ENCODE peak calls at places on chromosomes 16 and 17, in ten cellular contexts. One of them, this sample, is unnamed. For H3K9me3 and H3K4me1, the result is how much of the 10 kb centered on the place peaks cover.

GRCh38 chr16:53504161-53504663 is 1.2 kb upstream of the AKTIP start:
- DNase-seq in CD8-positive, alpha-beta memory T cell: peak
- DNase-seq in heart left ventricle: peak
- DNase-seq in mucosa of descending colon: peak
- DNase-seq in fibroblast of lung: peak
- DNase-seq in CD8-positive, alpha-beta T cell: no peak
- DNase-seq in left ventricle myocardium inferior: peak
- DNase-seq in breast epithelium: peak
- DNase-seq in A549: no peak
- DNase-seq in colonic mucosa: peak
- DNase-seq in this sample: peak

GRCh38 chr17:58813712-58814111 is 58.1 kb downstream of the PPM1E start:
- DNase-seq in CD8-positive, alpha-beta memory T cell: no peak
- DNase-seq in heart left ventricle: no peak
- DNase-seq in mucosa of descending colon: no peak
- DNase-seq in fibroblast of lung: no peak
- DNase-seq in CD8-positive, alpha-beta T cell: no peak
- DNase-seq in left ventricle myocardium inferior: no peak
- DNase-seq in breast epithelium: no peak
- DNase-seq in A549: no peak
- DNase-seq in colonic mucosa: no peak
- DNase-seq in this sample: no peak

GRCh38 chr17:15409721-15410247 is 57.6 kb downstream of the CDRT4 start:
- DNase-seq in CD8-positive, alpha-beta memory T cell: no peak
- DNase-seq in heart left ventricle: no peak
- DNase-seq in mucosa of descending colon: no peak
- DNase-seq in fibroblast of lung: peak
- DNase-seq in CD8-positive, alpha-beta T cell: no peak
- DNase-seq in left ventricle myocardium inferior: peak
- DNase-seq in breast epithelium: peak
- DNase-seq in A549: no peak
- DNase-seq in colonic mucosa: no peak
- DNase-seq in this sample: no peak

GRCh38 chr16:31333686-31334649 is 21.0 kb upstream of the ITGAX start:
- DNase-seq in CD8-positive, alpha-beta memory T cell: peak
- DNase-seq in heart left ventricle: no peak
- DNase-seq in mucosa of descending colon: no peak
- DNase-seq in fibroblast of lung: peak
- DNase-seq in CD8-positive, alpha-beta T cell: no peak
- DNase-seq in left ventricle myocardium inferior: no peak
- DNase-seq in breast epithelium: no peak
- DNase-seq in A549: peak
- DNase-seq in colonic mucosa: no peak
- DNase-seq in this sample: peak

GRCh38 chr17:82020874-82021727 is 1.6 kb downstream of the CENPX start:
- DNase-seq in CD8-positive, alpha-beta memory T cell: peak
- DNase-seq in heart left ventricle: peak
- DNase-seq in mucosa of descending colon: peak
- DNase-seq in fibroblast of lung: peak
- DNase-seq in CD8-positive, alpha-beta T cell: no peak
- DNase-seq in left ventricle myocardium inferior: peak
- DNase-seq in breast epithelium: peak
- DNase-seq in A549: peak
- DNase-seq in colonic mucosa: peak
- DNase-seq in this sample: peak

GRCh38 chr17:45018514-45019176 is 32.8 kb downstream of the DCAKD start:
- DNase-seq in CD8-positive, alpha-beta memory T cell: peak
- DNase-seq in heart left ventricle: no peak
- DNase-seq in mucosa of descending colon: peak
- DNase-seq in fibroblast of lung: peak
- DNase-seq in CD8-positive, alpha-beta T cell: no peak
- DNase-seq in left ventricle myocardium inferior: peak
- DNase-seq in breast epithelium: no peak
- DNase-seq in A549: no peak
- DNase-seq in colonic mucosa: peak
- DNase-seq in this sample: no peak

GRCh38 chr17:7515912-7516610 is 31.9 kb downstream of the POLR2A start:
- DNase-seq in CD8-positive, alpha-beta memory T cell: no peak
- DNase-seq in heart left ventricle: no peak
- DNase-seq in mucosa of descending colon: peak
- DNase-seq in fibroblast of lung: no peak
- DNase-seq in CD8-positive, alpha-beta T cell: no peak
- DNase-seq in left ventricle myocardium inferior: no peak
- DNase-seq in breast epithelium: no peak
- DNase-seq in A549: no peak
- DNase-seq in colonic mucosa: peak
- DNase-seq in this sample: peak

GRCh38 chr16:20803561-20804214 is 2.6 kb downstream of the ERI2 start:
- DNase-seq in CD8-positive, alpha-beta memory T cell: no peak
- DNase-seq in heart left ventricle: no peak
- DNase-seq in mucosa of descending colon: no peak
- DNase-seq in fibroblast of lung: no peak
- DNase-seq in CD8-positive, alpha-beta T cell: no peak
- DNase-seq in left ventricle myocardium inferior: no peak
- DNase-seq in breast epithelium: no peak
- DNase-seq in A549: no peak
- DNase-seq in colonic mucosa: no peak
- DNase-seq in this sample: no peak

GRCh38 chr16:87576191-87576590 is 26.1 kb upstream of the JPH3 start:
- DNase-seq in CD8-positive, alpha-beta memory T cell: no peak
- DNase-seq in heart left ventricle: no peak
- DNase-seq in mucosa of descending colon: no peak
- DNase-seq in fibroblast of lung: no peak
- DNase-seq in CD8-positive, alpha-beta T cell: no peak
- DNase-seq in left ventricle myocardium inferior: no peak
- DNase-seq in breast epithelium: no peak
- DNase-seq in A549: no peak
- DNase-seq in colonic mucosa: no peak
- DNase-seq in this sample: no peak

GRCh38 chr16:87578531-87578930 is 23.8 kb upstream of the JPH3 start:
- DNase-seq in CD8-positive, alpha-beta memory T cell: no peak
- DNase-seq in heart left ventricle: no peak
- DNase-seq in mucosa of descending colon: no peak
- DNase-seq in fibroblast of lung: no peak
- DNase-seq in CD8-positive, alpha-beta T cell: no peak
- DNase-seq in left ventricle myocardium inferior: no peak
- DNase-seq in breast epithelium: no peak
- DNase-seq in A549: no peak
- DNase-seq in colonic mucosa: no peak
- DNase-seq in this sample: no peak

GRCh38 chr16:87571868-87572244 is 30.5 kb upstream of the JPH3 start:
- DNase-seq in CD8-positive, alpha-beta memory T cell: no peak
- DNase-seq in heart left ventricle: no peak
- DNase-seq in mucosa of descending colon: no peak
- DNase-seq in fibroblast of lung: no peak
- DNase-seq in CD8-positive, alpha-beta T cell: no peak
- DNase-seq in left ventricle myocardium inferior: no peak
- DNase-seq in breast epithelium: no peak
- DNase-seq in A549: no peak
- DNase-seq in colonic mucosa: no peak
- DNase-seq in this sample: no peak

GRCh38 chr16:87572959-87573358 is 29.3 kb upstream of the JPH3 start:
- DNase-seq in CD8-positive, alpha-beta memory T cell: no peak
- DNase-seq in heart left ventricle: no peak
- DNase-seq in mucosa of descending colon: no peak
- DNase-seq in fibroblast of lung: no peak
- DNase-seq in CD8-positive, alpha-beta T cell: no peak
- DNase-seq in left ventricle myocardium inferior: no peak
- DNase-seq in breast epithelium: no peak
- DNase-seq in A549: no peak
- DNase-seq in colonic mucosa: no peak
- DNase-seq in this sample: no peak

GRCh38 chr16:87575027-87575804 is 27.1 kb upstream of the JPH3 start:
- DNase-seq in CD8-positive, alpha-beta memory T cell: no peak
- DNase-seq in heart left ventricle: no peak
- DNase-seq in mucosa of descending colon: no peak
- DNase-seq in fibroblast of lung: peak
- DNase-seq in CD8-positive, alpha-beta T cell: no peak
- DNase-seq in left ventricle myocardium inferior: no peak
- DNase-seq in breast epithelium: no peak
- DNase-seq in A549: peak
- DNase-seq in colonic mucosa: no peak
- DNase-seq in this sample: no peak
- H3K4me3 ChIP-seq in CD8-positive, alpha-beta memory T cell: no peak
- H3K4me3 ChIP-seq in heart left ventricle: no peak
- H3K4me3 ChIP-seq in mucosa of descending colon: no peak
- H3K4me3 ChIP-seq in fibroblast of lung: no peak
- H3K4me3 ChIP-seq in CD8-positive, alpha-beta T cell: no peak
- H3K4me3 ChIP-seq in left ventricle myocardium inferior: no peak
- H3K4me3 ChIP-seq in breast epithelium: no peak
- H3K4me3 ChIP-seq in A549: no peak
- H3K4me3 ChIP-seq in colonic mucosa: no peak
- H3K4me3 ChIP-seq in this sample: no peak

DNA sequence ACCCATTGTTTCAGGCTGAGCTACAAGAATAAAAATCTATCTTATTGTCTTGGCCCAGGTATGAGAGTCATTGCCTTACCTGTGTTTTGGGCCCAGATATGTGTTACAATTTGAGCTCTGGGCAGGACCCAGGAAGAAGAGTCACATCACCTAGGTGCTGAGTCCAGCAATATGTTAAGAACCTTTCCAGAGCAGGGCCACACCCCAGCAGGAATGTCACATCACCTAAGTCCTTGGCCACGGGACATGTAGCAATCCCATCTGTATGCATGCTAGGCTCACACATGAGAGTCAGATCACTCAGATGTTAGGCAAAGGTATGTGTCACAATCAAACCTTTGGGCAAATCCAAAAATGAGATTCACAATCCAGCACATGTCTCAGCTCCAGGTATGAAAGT is 2103.5 kb downstream of the TP53TG3F start:
- DNase-seq in CD8-positive, alpha-beta memory T cell: no peak
- DNase-seq in heart left ventricle: no peak
- DNase-seq in mucosa of descending colon: no peak
- DNase-seq in fibroblast of lung: no peak
- DNase-seq in CD8-positive, alpha-beta T cell: no peak
- DNase-seq in left ventricle myocardium inferior: no peak
- DNase-seq in breast epithelium: no peak
- DNase-seq in A549: no peak
- DNase-seq in colonic mucosa: no peak
- DNase-seq in this sample: no peak
- H3K9me3 ChIP-seq in CD8-positive, alpha-beta memory T cell: under half
- H3K9me3 ChIP-seq in heart left ventricle: under half
- H3K9me3 ChIP-seq in mucosa of descending colon: half or more
- H3K9me3 ChIP-seq in fibroblast of lung: under half
- H3K9me3 ChIP-seq in CD8-positive, alpha-beta T cell: under half
- H3K9me3 ChIP-seq in left ventricle myocardium inferior: under half
- H3K9me3 ChIP-seq in breast epithelium: under half
- H3K9me3 ChIP-seq in A549: under half
- H3K9me3 ChIP-seq in colonic mucosa: under half
- H3K9me3 ChIP-seq in this sample: under half

GRCh38 chr16:1613728-1614225 is 1.6 kb downstream of the CRAMP1 start:
- DNase-seq in CD8-positive, alpha-beta memory T cell: peak
- DNase-seq in heart left ventricle: no peak
- DNase-seq in mucosa of descending colon: peak
- DNase-seq in fibroblast of lung: no peak
- DNase-seq in CD8-positive, alpha-beta T cell: no peak
- DNase-seq in left ventricle myocardium inferior: no peak
- DNase-seq in breast epithelium: no peak
- DNase-seq in A549: no peak
- DNase-seq in colonic mucosa: peak
- DNase-seq in this sample: peak

GRCh38 chr16:1612320-1613111 is at the start of gene CRAMP1:
- DNase-seq in CD8-positive, alpha-beta memory T cell: no peak
- DNase-seq in heart left ventricle: peak
- DNase-seq in mucosa of descending colon: peak
- DNase-seq in fibroblast of lung: no peak
- DNase-seq in CD8-positive, alpha-beta T cell: no peak
- DNase-seq in left ventricle myocardium inferior: no peak
- DNase-seq in breast epithelium: no peak
- DNase-seq in A549: peak
- DNase-seq in colonic mucosa: peak
- DNase-seq in this sample: peak

GRCh38 chr16:1614226-1615102 is 2.3 kb downstream of the CRAMP1 start:
- DNase-seq in CD8-positive, alpha-beta memory T cell: peak
- DNase-seq in heart left ventricle: no peak
- DNase-seq in mucosa of descending colon: peak
- DNase-seq in fibroblast of lung: peak
- DNase-seq in CD8-positive, alpha-beta T cell: no peak
- DNase-seq in left ventricle myocardium inferior: no peak
- DNase-seq in breast epithelium: no peak
- DNase-seq in A549: peak
- DNase-seq in colonic mucosa: peak
- DNase-seq in this sample: peak

GRCh38 chr16:1613240-1613639 is 1.1 kb downstream of the CRAMP1 start:
- DNase-seq in CD8-positive, alpha-beta memory T cell: peak
- DNase-seq in heart left ventricle: no peak
- DNase-seq in mucosa of descending colon: no peak
- DNase-seq in fibroblast of lung: no peak
- DNase-seq in CD8-positive, alpha-beta T cell: no peak
- DNase-seq in left ventricle myocardium inferior: no peak
- DNase-seq in breast epithelium: no peak
- DNase-seq in A549: no peak
- DNase-seq in colonic mucosa: peak
- DNase-seq in this sample: no peak

DNA sequence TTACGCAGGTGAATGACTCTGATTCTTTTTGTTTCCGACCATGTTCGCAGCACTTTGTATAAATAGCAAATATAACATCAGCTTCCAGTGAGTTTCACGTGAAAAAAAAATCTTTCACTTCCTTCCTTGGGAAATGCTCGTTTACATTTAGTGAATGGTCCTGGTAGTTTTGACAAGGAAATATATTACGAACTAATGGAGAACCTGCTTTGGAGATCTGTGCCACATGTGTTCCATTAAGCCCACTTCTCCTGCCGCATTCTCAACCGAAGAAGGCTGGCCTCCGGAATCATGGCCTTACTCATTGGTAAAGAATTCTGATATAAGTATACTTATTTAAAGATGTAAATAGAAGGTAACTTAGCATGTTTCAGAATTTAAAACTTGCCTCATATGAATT is 3.6 kb downstream of the CRAMP1 start:
- DNase-seq in CD8-positive, alpha-beta memory T cell: no peak
- DNase-seq in heart left ventricle: no peak
- DNase-seq in mucosa of descending colon: no peak
- DNase-seq in fibroblast of lung: peak
- DNase-seq in CD8-positive, alpha-beta T cell: no peak
- DNase-seq in left ventricle myocardium inferior: no peak
- DNase-seq in breast epithelium: no peak
- DNase-seq in A549: no peak
- DNase-seq in colonic mucosa: no peak
- DNase-seq in this sample: no peak
- H3K4me1 ChIP-seq in CD8-positive, alpha-beta memory T cell: under half
- H3K4me1 ChIP-seq in heart left ventricle: under half
- H3K4me1 ChIP-seq in mucosa of descending colon: under half
- H3K4me1 ChIP-seq in fibroblast of lung: under half
- H3K4me1 ChIP-seq in CD8-positive, alpha-beta T cell: under half
- H3K4me1 ChIP-seq in left ventricle myocardium inferior: half or more
- H3K4me1 ChIP-seq in breast epithelium: under half
- H3K4me1 ChIP-seq in A549: under half
- H3K4me1 ChIP-seq in colonic mucosa: under half
- H3K4me1 ChIP-seq in this sample: under half

DNA sequence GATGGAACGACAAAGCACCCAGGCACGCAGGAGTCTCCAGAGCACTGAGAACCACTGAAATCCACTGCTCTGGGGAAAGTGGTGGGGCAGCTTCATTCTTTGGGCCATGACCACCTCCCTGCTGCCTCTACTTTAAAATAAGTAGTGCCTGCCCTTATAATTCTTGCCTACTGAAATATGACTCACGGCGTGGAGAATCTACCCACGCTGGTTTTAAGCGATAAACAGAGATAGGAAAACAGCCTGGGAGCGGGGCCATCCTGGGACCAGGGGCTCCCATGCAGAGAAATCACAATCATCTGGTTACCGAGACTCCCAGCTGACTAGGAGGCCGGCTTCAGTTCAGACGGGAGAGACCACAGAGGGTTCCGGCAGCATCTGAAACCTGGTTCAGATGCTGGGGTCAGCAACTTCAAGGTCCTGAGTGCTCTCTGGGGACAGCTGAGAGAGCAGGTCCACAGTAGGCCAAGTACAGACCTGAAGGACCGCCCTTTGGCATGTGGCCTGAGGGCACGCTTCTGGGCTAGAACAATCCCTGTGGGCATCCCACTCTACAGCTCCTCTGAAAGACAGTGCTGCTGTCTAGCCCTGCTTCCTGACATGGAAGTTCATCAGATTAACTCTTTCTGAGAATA is 8.6 kb upstream of the DHRS13 start:
- DNase-seq in CD8-positive, alpha-beta memory T cell: no peak
- DNase-seq in heart left ventricle: no peak
- DNase-seq in mucosa of descending colon: no peak
- DNase-seq in fibroblast of lung: no peak
- DNase-seq in CD8-positive, alpha-beta T cell: no peak
- DNase-seq in left ventricle myocardium inferior: no peak
- DNase-seq in breast epithelium: no peak
- DNase-seq in A549: no peak
- DNase-seq in colonic mucosa: no peak
- DNase-seq in this sample: no peak
- H3K4me3 ChIP-seq in CD8-positive, alpha-beta memory T cell: no peak
- H3K4me3 ChIP-seq in heart left ventricle: no peak
- H3K4me3 ChIP-seq in mucosa of descending colon: no peak
- H3K4me3 ChIP-seq in fibroblast of lung: no peak
- H3K4me3 ChIP-seq in CD8-positive, alpha-beta T cell: no peak
- H3K4me3 ChIP-seq in left ventricle myocardium inferior: no peak
- H3K4me3 ChIP-seq in breast epithelium: no peak
- H3K4me3 ChIP-seq in A549: no peak
- H3K4me3 ChIP-seq in colonic mucosa: no peak
- H3K4me3 ChIP-seq in this sample: no peak

This sample was measured in small intestine.